ENCODE peak calls at places on chromosome 7, in four cellular contexts. L, U, T and H are unnamed samples.
A peak's percentile ranks its signal among the peaks of the same experiment; 100 is the strongest.

GRCh38 chr7:134355925-134356324 is 39.2 kb upstream of the SLC35B4 start:
- DNase-seq in T (no peak), L (no peak), U (no peak), H (no peak)

GRCh38 chr7:45684910-45685618 is 110.9 kb downstream of the ADCY1 start:
- DNase-seq in L (no peak), U (no peak), T (no peak), H (no peak)

GRCh38 chr7:84783161-84783803 is 403.6 kb downstream of the SEMA3D start:
- DNase-seq in T (no peak), U (no peak), L (no peak), H (no peak)

GRCh38 chr7:154553711-154554265 is 449.1 kb downstream of the PAXIP1 start:
- DNase-seq in L (no peak), U (no peak), T (no peak), H (no peak)

GRCh38 chr7:66187894-66188293 is 17.2 kb upstream of the TPST1 start:
- DNase-seq in U (no peak), T (no peak), L (no peak), H (no peak)

GRCh38 chr7:84841809-84842208 is 345.0 kb downstream of the SEMA3D start:
- DNase-seq in L (no peak), T (no peak), U (no peak), H (no peak)

GRCh38 chr7:94395141-94396041 is 696 bp downstream of the COL1A2 start:
- DNase-seq in T (peak; percentile 91), L (peak; percentile 35), U (peak; percentile 33), H (no peak)

GRCh38 chr7:5528071-5528814 is 104.6 kb upstream of the TNRC18 start:
- DNase-seq in T (no peak), U (peak; percentile 62), L (peak; percentile 41), H (peak; percentile 52)

GRCh38 chr7:148486937-148487336 is 103.6 kb upstream of the C7orf33 start:
- DNase-seq in U (no peak), L (no peak), T (no peak), H (no peak)

GRCh38 chr7:100119701-100120517 is 475 bp downstream of the CNPY4 start:
- DNase-seq in U (peak; percentile 81), T (peak; percentile 83), L (peak; percentile 71), H (peak; percentile 51)

GRCh38 chr7:21371371-21371770 is 56.5 kb upstream of the SP4 start:
- DNase-seq in U (no peak), T (no peak), L (no peak), H (no peak)

GRCh38 chr7:107615910-107616680 is 36.0 kb downstream of the BCAP29 start:
- DNase-seq in T (no peak), U (no peak), L (no peak), H (no peak)

GRCh38 chr7:155455776-155456516 is 2.0 kb upstream of the EN2 start:
- DNase-seq in L (no peak), T (no peak), U (no peak), H (no peak)

GRCh38 chr7:9100289-9100688 is 666.9 kb downstream of the NXPH1 start:
- DNase-seq in L (no peak), U (no peak), T (no peak), H (no peak)

GRCh38 chr7:42440951-42441350 is 203.9 kb upstream of the GLI3 start:
- DNase-seq in U (no peak), L (no peak), T (no peak), H (no peak)

GRCh38 chr7:82562716-82563404 is 119.3 kb upstream of the CACNA2D1 start:
- DNase-seq in L (no peak), U (no peak), T (no peak), H (no peak)

GRCh38 chr7:124480821-124481290 is 284.7 kb downstream of the GPR37 start:
- DNase-seq in L (no peak), T (no peak), U (no peak), H (no peak)

GRCh38 chr7:129332354-129333056 is 101.7 kb upstream of the STRIP2 start:
- DNase-seq in L (no peak), T (no peak), U (no peak), H (no peak)

GRCh38 chr7:116443101-116443523 is 56.4 kb upstream of the CAV2 start:
- DNase-seq in T (no peak), U (no peak), L (no peak), H (no peak)

GRCh38 chr7:92698237-92698841 is 108.1 kb upstream of the FAM133B start:
- DNase-seq in L (no peak), T (peak; percentile 22), U (no peak), H (no peak)